ENCODE peak calls at places on chromosomes 3 and 15, in nine cellular contexts. O is hepatic stellate cell; I is NCI-H1436; Z is AG09319; Y is renal cortical epithelial cell; R is activated naive CD8-positive, alpha-beta T cell treated with anti-CD3 and anti-CD28 coated beads, Interleukin-2, amount 50 U/mL, for 24 hours; U is activated CD8-positive, alpha-beta memory T cell treated with anti-CD3 and anti-CD28 coated beads for 4 hours; J is body of pancreas; K is AG04450. G is an unnamed sample.
A peak's percentile ranks its signal among the peaks of the same experiment; 100 is the strongest.

GRCh38 chr3:29410660-29411405 is 130.0 kb downstream of the RBMS3 start:
- DNase-seq in O (no peak), K (no peak), Z (no peak), J (no peak), I (no peak), Y (no peak), U (no peak), R (no peak), G (no peak)

GRCh38 chr3:105883798-105884377 is 15.1 kb upstream of the CBLB start:
- DNase-seq in Y (no peak), I (no peak), J (no peak), Z (no peak), R (no peak), K (no peak), O (no peak), U (no peak), G (no peak)

GRCh38 chr15:23855260-23855659 is 168.2 kb upstream of the NDN start:
- DNase-seq in O (no peak), U (no peak), Z (no peak), J (no peak), Y (no peak), K (no peak), I (no peak), R (no peak), G (no peak)

GRCh38 chr3:138461696-138462295 is 27.4 kb downstream of the ESYT3 start:
- DNase-seq in Y (no peak), Z (no peak), J (peak; percentile 0), U (no peak), K (no peak), R (no peak), O (no peak), I (no peak), G (no peak)

GRCh38 chr3:132317229-132317948 is at the start of gene ACP3:
- DNase-seq in U (no peak), Y (peak; percentile 52), I (peak; percentile 7), O (no peak), K (peak; percentile 32), Z (peak; percentile 62), J (peak; percentile 67), R (no peak), G (peak; percentile 38)

GRCh38 chr15:65956307-65956706 is 87.0 kb downstream of the RAB11A start:
- DNase-seq in Y (no peak), O (no peak), J (no peak), I (no peak), R (no peak), Z (no peak), K (no peak), U (no peak), G (no peak)

GRCh38 chr3:168001244-168001643 is 94.5 kb downstream of the GOLIM4 start:
- DNase-seq in K (no peak), R (no peak), Y (no peak), U (no peak), I (no peak), O (no peak), J (no peak), Z (no peak), G (no peak)

GRCh38 chr15:70569718-70570231 is 193.6 kb downstream of the UACA start:
- DNase-seq in J (no peak), K (no peak), Z (no peak), I (no peak), Y (peak; percentile 30), U (no peak), O (no peak), R (no peak), G (no peak)

GRCh38 chr3:69161587-69162196 is 39.3 kb upstream of the LMOD3 start:
- DNase-seq in I (peak; percentile 32), Y (peak; percentile 45), K (peak; percentile 7), J (peak; percentile 23), O (peak; percentile 38), R (peak; percentile 23), U (peak; percentile 12), Z (peak; percentile 22), G (peak; percentile 88)

GRCh38 chr15:81394609-81395008 is 20.6 kb upstream of the TMC3 start:
- DNase-seq in U (no peak), Y (peak; percentile 31), R (no peak), K (no peak), Z (no peak), I (no peak), O (no peak), J (peak; percentile 48), G (no peak)

GRCh38 chr15:57920916-57921315 is 144.6 kb downstream of the ALDH1A2 start:
- DNase-seq in R (no peak), I (no peak), K (no peak), Y (peak; percentile 53), J (no peak), U (no peak), Z (no peak), O (no peak), G (no peak)

GRCh38 chr3:153003860-153004259 is 158.2 kb upstream of the RAP2B start:
- DNase-seq in U (no peak), Z (no peak), O (no peak), Y (no peak), K (no peak), R (no peak), J (no peak), I (no peak), G (no peak)